ENCODE peak calls at places on chromosomes 4 and X, in six cellular contexts. Z is ovary, I is transverse colon, V is astrocyte of the spinal cord, D is adrenal gland, H is HL-60. N is an unnamed sample.

GRCh38 chrX:19646298-19646697 is 131.0 kb upstream of the MAP3K15 start:
- DNase-seq in H (no peak), D (no peak), I (no peak), Z (no peak), V (no peak), N (no peak)

GRCh38 chrX:96820935-96821334 is 62.8 kb upstream of the RPA4 start:
- DNase-seq in I (no peak), V (no peak), D (no peak), H (no peak), Z (no peak), N (no peak)

GRCh38 chrX:21528076-21528475 is 130.1 kb downstream of the KLHL34 start:
- DNase-seq in D (no peak), Z (no peak), V (peak; percentile 8), I (no peak), H (no peak), N (no peak)

GRCh38 chr4:105146286-105147219 is at the start of gene TET2:
- DNase-seq in D (peak; percentile 86), I (peak; percentile 78), V (peak; percentile 91), H (peak; percentile 64), Z (peak; percentile 60), N (peak; percentile 96)

GRCh38 chrX:103585421-103586313 is at the start of gene TCEAL4:
- DNase-seq in V (no peak), I (peak; percentile 68), H (no peak), D (peak; percentile 55), Z (peak; percentile 74), N (peak; percentile 60)

GRCh38 chr4:179097741-179098140 is 1655.5 kb upstream of the AGA start:
- DNase-seq in V (peak; percentile 27), Z (no peak), H (peak; percentile 1), I (no peak), D (peak; percentile 12), N (no peak)

GRCh38 chrX:46953137-46953527 is 40.9 kb downstream of the JADE3 start:
- DNase-seq in H (no peak), D (no peak), V (peak; percentile 44), I (no peak), Z (no peak), N (no peak)

GRCh38 chr4:101954351-101954750 is 163.8 kb downstream of the BANK1 start:
- DNase-seq in V (peak; percentile 8), H (no peak), D (no peak), Z (no peak), I (no peak), N (no peak)

GRCh38 chr4:124044867-124045266 is 648.3 kb downstream of the SPRY1 start:
- DNase-seq in I (no peak), V (no peak), D (no peak), Z (no peak), H (no peak), N (peak; percentile 5)

GRCh38 chr4:1447676-1448588 is 41.7 kb upstream of the NKX1-1 start:
- DNase-seq in V (no peak), H (no peak), Z (no peak), D (no peak), I (no peak), N (no peak)

GRCh38 chr4:159547645-159548308 is 444.9 kb downstream of the RAPGEF2 start:
- DNase-seq in V (peak; percentile 43), D (no peak), I (no peak), H (no peak), Z (no peak), N (no peak)

GRCh38 chrX:85627363-85627762 is 247.9 kb upstream of the POF1B start:
- DNase-seq in D (no peak), I (no peak), H (no peak), V (no peak), Z (no peak), N (no peak)

GRCh38 chr4:25865586-25865985 is 2.8 kb upstream of the SEL1L3 start:
- DNase-seq in Z (no peak), V (no peak), I (peak; percentile 85), D (no peak), H (no peak), N (no peak)

GRCh38 chr4:108030332-108030731 is 40.6 kb downstream of the HADH start:
- DNase-seq in D (peak; percentile 70), I (peak; percentile 28), V (peak; percentile 76), Z (no peak), H (peak; percentile 2), N (no peak)

GRCh38 chr4:73619351-73619750 is 885 bp downstream of the RASSF6 start:
- DNase-seq in H (no peak), I (no peak), D (no peak), Z (no peak), V (no peak), N (no peak)

GRCh38 chr4:117811731-117812130 is 222.6 kb upstream of the NDST3 start:
- DNase-seq in V (no peak), I (no peak), D (no peak), H (no peak), Z (no peak), N (no peak)

GRCh38 chr4:8341691-8342090 is 72.1 kb downstream of the HTRA3 start:
- DNase-seq in Z (peak; percentile 69), D (no peak), V (no peak), H (no peak), I (no peak), N (no peak)

GRCh38 chr4:66489783-66490452 is 819.6 kb upstream of the EPHA5 start:
- DNase-seq in D (no peak), V (peak; percentile 79), H (no peak), Z (no peak), I (no peak), N (no peak)

GRCh38 chr4:104870495-104871228 is 276.0 kb upstream of the TET2 start:
- DNase-seq in I (no peak), V (no peak), D (no peak), Z (no peak), H (no peak), N (no peak)

GRCh38 chrX:153688534-153688899 is 791 bp downstream of the SLC6A8 start:
- DNase-seq in Z (no peak), I (no peak), D (no peak), V (no peak), H (no peak), N (no peak)

GRCh38 chr4:138892483-138893386 is 122.8 kb upstream of the NOCT start:
- DNase-seq in D (no peak), V (no peak), I (no peak), H (no peak), Z (no peak), N (no peak)

DNA sequence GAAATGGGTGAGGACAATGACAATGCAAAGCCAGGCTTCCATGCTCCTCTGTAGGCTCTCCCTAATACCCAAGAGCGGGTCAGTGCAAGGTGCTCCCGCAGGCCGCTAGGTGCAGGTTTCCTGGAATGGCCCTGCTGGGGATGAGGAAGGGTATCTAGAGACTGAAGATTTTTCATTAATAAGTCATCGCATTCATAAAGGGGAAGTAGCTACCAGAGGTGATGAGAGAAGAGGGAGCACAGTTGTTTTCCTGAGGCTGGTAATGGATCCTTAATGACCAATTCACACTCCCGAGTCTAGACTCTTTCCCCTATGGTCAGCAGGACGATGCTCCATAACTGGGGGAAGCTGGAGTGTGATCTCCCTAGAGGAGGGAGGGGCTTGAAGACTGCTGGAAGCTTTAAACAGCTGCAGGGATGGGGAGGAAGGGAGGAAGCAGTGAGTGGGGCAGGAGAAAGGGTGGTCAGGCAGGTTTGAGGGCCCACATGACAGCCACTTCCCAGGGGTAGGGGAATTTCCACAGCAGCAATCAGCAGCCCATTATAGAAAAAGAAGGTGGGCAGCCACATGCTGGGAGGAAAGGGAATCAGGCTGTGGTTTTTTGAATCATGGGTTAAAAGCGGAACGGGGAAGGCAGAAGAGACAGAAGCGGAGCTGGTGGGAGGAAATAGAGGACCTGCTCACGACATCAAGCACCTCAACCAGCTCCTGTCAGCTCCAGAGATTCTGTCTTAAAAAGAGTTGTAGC is 10.2 kb upstream of the ATP6AP2 start:
- DNase-seq in Z (no peak), D (no peak), H (no peak), V (no peak), I (no peak), N (no peak)
- H3K4me3 ChIP-seq in Z (no peak overlapping the region), D (no peak overlapping the region), H (peak overlapping the region; percentile 12), V (no peak overlapping the region), I (no peak overlapping the region), N (no peak overlapping the region)

DNA sequence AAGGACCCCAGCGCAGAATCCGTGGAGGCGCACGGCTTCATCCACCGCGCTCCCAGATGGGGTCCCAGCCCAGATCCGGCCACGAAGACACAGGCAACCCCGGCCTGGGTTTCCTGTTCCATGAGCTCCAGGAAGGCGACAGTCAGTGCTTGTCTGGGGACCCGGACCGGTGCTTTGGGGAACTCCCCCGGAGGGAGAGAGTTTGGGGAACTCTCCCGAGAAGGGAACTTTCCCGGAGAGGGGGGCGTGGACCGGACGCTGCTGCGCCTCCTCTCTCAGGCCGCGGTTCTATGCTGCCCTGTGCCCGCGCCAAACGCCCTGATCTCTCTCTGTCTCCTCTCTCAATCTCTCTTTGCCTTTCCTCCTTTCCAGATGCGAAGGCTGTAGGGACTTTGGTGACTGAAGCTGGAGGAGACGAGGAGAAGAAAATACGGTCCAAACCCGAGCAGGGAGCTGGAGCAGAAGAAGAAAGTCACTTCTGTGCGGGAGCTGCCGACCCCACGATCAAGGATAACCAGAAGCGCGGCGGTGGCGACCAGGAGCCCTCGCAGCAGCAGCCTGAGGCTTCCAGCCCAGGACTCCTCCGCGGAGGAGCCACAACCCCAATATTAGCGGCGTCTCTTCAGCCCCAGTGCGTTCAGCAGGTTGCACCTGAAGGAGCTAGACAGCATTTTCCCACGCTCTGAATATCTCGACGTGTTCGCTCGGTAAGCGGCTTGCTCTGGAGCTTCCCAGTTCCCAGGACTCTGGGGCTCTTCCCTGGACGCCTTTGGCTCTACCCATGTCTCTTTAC is 47.6 kb upstream of the NKAP start:
- DNase-seq in I (no peak), D (no peak), Z (no peak), V (no peak), H (no peak), N (peak; percentile 72)
- H3K4me3 ChIP-seq in I (no peak overlapping the region), D (no peak overlapping the region), Z (no peak overlapping the region), V (no peak overlapping the region), H (peak overlapping the region; percentile 46), N (no peak overlapping the region)

GRCh38 chrX:2774057-2774456 is 22.2 kb downstream of the XG start:
- DNase-seq in V (no peak), D (no peak), I (no peak), H (no peak), Z (no peak), N (no peak)

GRCh38 chrX:2769615-2770014 is 17.8 kb downstream of the XG start:
- DNase-seq in I (no peak), V (no peak), D (no peak), H (no peak), Z (no peak), N (no peak)

DNA sequence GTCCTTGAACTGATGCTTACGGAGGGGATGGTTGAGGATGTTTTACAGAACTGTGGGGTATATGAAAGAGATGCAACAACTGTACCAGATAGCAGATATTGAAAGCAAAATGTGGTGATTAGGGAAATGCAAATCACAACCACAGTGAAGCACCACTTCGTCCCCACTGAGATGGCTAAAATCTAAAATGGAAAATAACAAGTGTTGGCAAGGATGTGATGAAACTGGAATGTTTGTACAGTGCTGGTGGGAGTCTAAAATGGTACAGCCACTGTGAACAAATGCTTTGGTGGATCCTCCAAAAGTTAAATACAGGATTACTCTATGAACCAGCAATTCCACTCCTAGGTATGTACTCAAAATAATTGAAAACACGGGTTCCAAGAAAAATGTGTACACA is 22.9 kb downstream of the XG start:
- DNase-seq in V (no peak), D (no peak), Z (no peak), I (no peak), H (no peak), N (no peak)
- H3K4me3 ChIP-seq in V (no peak overlapping the region), D (no peak overlapping the region), Z (no peak overlapping the region), I (no peak overlapping the region), H (no peak overlapping the region), N (no peak overlapping the region)

DNA sequence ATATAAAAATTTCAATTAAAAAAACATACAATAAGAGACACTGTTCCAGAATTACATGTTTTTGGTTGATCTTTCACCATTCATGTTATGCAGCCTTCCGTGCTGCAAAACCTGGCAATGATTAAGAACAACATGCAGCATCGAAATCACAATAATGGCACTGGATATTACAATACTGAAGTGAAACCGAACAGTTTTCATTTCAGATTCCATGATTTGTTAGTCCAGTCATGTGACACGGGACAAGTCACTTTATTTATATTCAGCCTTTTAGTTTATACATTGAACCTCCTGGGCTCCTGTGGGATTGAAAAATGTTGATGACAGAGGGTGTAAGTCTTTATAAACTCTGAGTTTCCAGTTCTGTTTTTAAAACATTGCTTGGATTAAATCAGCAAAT is 142.5 kb upstream of the TTC29 start:
- DNase-seq in Z (no peak), I (no peak), H (no peak), D (no peak), V (no peak), N (no peak)
- H3K4me3 ChIP-seq in Z (no peak overlapping the region), I (no peak overlapping the region), H (no peak overlapping the region), D (no peak overlapping the region), V (no peak overlapping the region), N (no peak overlapping the region)